ENCODE peak calls at places on chromosome 10, in four cellular contexts. M is endodermal cell, D is tibial nerve, I is fibroblast of mammary gland. R is an unnamed sample.

GRCh38 chr10:109915566-109915965 is 7.7 kb downstream of the XPNPEP1 start:
- DNase-seq in M (no peak), D (no peak), I (no peak), R (no peak)

GRCh38 chr10:114038819-114039218 is 4.8 kb upstream of the ADRB1 start:
- DNase-seq in M (no peak), D (no peak), I (no peak), R (no peak)

GRCh38 chr10:21372651-21373410 is 152.7 kb downstream of the SKIDA1 start:
- DNase-seq in M (peak), D (peak), I (peak), R (peak)

GRCh38 chr10:36725581-36726520 is 399.5 kb upstream of the ANKRD30A start:
- DNase-seq in M (peak), D (no peak), I (peak), R (peak)

GRCh38 chr10:62038609-62039190 is 137.2 kb downstream of the ARID5B start:
- DNase-seq in M (peak), D (peak), I (peak), R (peak)

GRCh38 chr10:126075009-126075408 is 178.6 kb downstream of the FANK1 start:
- DNase-seq in M (no peak), D (no peak), I (no peak), R (no peak)

GRCh38 chr10:72334196-72334831 is 20.4 kb downstream of the DNAJB12 start:
- DNase-seq in M (peak), D (no peak), I (peak), R (no peak)

GRCh38 chr10:94123253-94123995 is 129.7 kb downstream of the PLCE1 start:
- DNase-seq in M (no peak), D (no peak), I (peak), R (peak)

GRCh38 chr10:101062231-101063161 is 707 bp downstream of the KAZALD1 start:
- DNase-seq in M (peak), D (peak), I (peak), R (peak)

GRCh38 chr10:6579904-6580278 is at the start of gene PRKCQ:
- DNase-seq in M (no peak), D (no peak), I (no peak), R (peak)

GRCh38 chr10:52464725-52465124 is 150.6 kb downstream of the DKK1 start:
- DNase-seq in M (no peak), D (no peak), I (no peak), R (no peak)

GRCh38 chr10:49164587-49165188 is 23.5 kb downstream of the TMEM273 start:
- DNase-seq in M (peak), D (no peak), I (peak), R (no peak)

GRCh38 chr10:93160829-93161228 is 87.1 kb downstream of the CYP26A1 start:
- DNase-seq in M (no peak), D (peak), I (peak), R (peak)

GRCh38 chr10:110498982-110499795 is 1.5 kb downstream of the DUSP5 start:
- DNase-seq in M (peak), D (peak), I (peak), R (peak)

GRCh38 chr10:114172241-114172640 is 1.8 kb downstream of the CCDC186 start:
- DNase-seq in M (no peak), D (no peak), I (peak), R (no peak)

GRCh38 chr10:17616403-17617030 is 657 bp downstream of the HACD1 start:
- DNase-seq in M (peak), D (peak), I (peak), R (peak)

GRCh38 chr10:68099736-68100135 is 9.6 kb upstream of the MYPN start:
- DNase-seq in M (no peak), D (no peak), I (peak), R (peak)

GRCh38 chr10:63465293-63466167 is at the start of gene JMJD1C:
- DNase-seq in M (peak), D (peak), I (peak), R (peak)

GRCh38 chr10:105188737-105189463 is 547.8 kb downstream of the SORCS3 start:
- DNase-seq in M (no peak), D (no peak), I (peak), R (no peak)

GRCh38 chr10:3660753-3661152 is 124.3 kb downstream of the KLF6 start:
- DNase-seq in M (no peak), D (no peak), I (no peak), R (no peak)

GRCh38 chr10:124561206-124561605 is 99.6 kb downstream of the LHPP start:
- DNase-seq in M (no peak), D (no peak), I (no peak), R (no peak)
- H3K4me3 ChIP-seq in M (no peak), D (no peak), I (no peak), R (no peak)

GRCh38 chr10:9877978-9878377 is 1139.7 kb upstream of the CELF2 start:
- DNase-seq in M (no peak), D (no peak), I (no peak), R (no peak)
- H3K4me3 ChIP-seq in M (no peak), D (no peak), I (no peak), R (no peak)

DNA sequence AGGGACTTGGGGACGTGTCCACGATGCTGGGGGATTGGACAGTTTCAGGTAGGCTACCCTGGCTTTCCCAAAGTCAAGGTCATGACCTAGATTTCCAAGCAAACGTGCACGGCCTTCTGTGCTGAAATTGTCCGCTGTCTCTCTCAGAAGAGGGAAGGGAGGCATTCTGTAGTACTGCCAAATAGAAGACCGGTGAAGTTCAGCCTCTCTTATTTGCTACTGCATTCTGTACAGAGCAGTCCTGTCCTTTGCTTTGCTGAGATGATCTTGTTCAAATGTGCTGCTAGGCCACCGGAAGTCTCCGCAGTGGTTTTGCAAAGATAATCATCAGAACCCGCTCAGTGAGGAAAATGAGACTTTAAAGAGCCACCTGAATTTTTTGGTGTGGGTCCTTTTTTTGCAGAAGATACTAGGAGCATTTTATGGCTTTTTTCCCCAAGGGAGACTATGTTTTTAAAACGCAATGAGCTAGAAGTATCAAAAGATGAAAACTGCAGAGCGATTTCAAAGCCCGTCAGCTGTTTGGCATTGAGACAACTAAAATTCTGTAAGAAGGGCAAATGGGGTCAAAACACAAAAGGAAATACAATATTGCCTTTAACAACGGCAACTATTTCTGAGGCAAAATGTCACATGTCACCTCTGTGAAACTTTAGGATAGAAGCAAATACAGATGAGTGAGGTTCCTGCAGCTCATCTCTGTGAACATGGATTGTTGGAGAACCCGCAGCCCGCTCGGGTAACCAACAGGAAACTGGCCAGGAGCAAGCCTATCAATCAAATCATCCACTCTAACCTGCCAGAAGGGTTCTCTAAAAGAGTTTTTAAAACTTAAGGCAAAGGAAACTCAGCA is 1.3 kb upstream of the NMT2 start:
- DNase-seq in M (no peak), D (peak), I (no peak), R (no peak)
- H3K4me3 ChIP-seq in M (no peak), D (no peak), I (no peak), R (no peak)

GRCh38 chr10:118272090-118272775 is 69.9 kb downstream of the FAM204A start:
- DNase-seq in M (no peak), D (peak), I (peak), R (peak)
- H3K4me3 ChIP-seq in M (peak), D (peak), I (peak), R (peak)

GRCh38 chr10:59175538-59176240 is 754 bp upstream of the PHYHIPL start:
- DNase-seq in M (no peak), D (no peak), I (no peak), R (no peak)
- H3K4me3 ChIP-seq in M (peak), D (no peak), I (no peak), R (no peak)